ENCODE peak calls at places on chromosome 20, in six cellular contexts. One of them, this sample, is unnamed.

GRCh38 chr20:47699804-47700203 is 85.5 kb downstream of the SULF2 start:
- DNase-seq in fibroblast of villous mesenchyme: no peak
- DNase-seq in iPS-NIHi11: no peak
- DNase-seq in neuronal stem cell: no peak
- DNase-seq in occipital lobe: no peak
- DNase-seq in bronchial epithelial cell: no peak
- DNase-seq in this sample: no peak

GRCh38 chr20:40978761-40979160 is 49.9 kb upstream of the TOP1 start:
- DNase-seq in iPS-NIHi11: no peak
- DNase-seq in occipital lobe: no peak
- DNase-seq in bronchial epithelial cell: peak
- DNase-seq in fibroblast of villous mesenchyme: no peak
- DNase-seq in neuronal stem cell: no peak
- DNase-seq in this sample: no peak

GRCh38 chr20:9576695-9577094 is 62.3 kb downstream of the LAMP5 start:
- DNase-seq in bronchial epithelial cell: no peak
- DNase-seq in neuronal stem cell: no peak
- DNase-seq in fibroblast of villous mesenchyme: no peak
- DNase-seq in iPS-NIHi11: peak
- DNase-seq in occipital lobe: no peak
- DNase-seq in this sample: no peak

GRCh38 chr20:45036044-45036755 is 64.7 kb downstream of the KCNS1 start:
- DNase-seq in neuronal stem cell: no peak
- DNase-seq in iPS-NIHi11: no peak
- DNase-seq in fibroblast of villous mesenchyme: peak
- DNase-seq in occipital lobe: no peak
- DNase-seq in bronchial epithelial cell: peak
- DNase-seq in this sample: peak

GRCh38 chr20:8156603-8157079 is 24.6 kb downstream of the PLCB1 start:
- DNase-seq in bronchial epithelial cell: peak
- DNase-seq in neuronal stem cell: no peak
- DNase-seq in occipital lobe: no peak
- DNase-seq in fibroblast of villous mesenchyme: peak
- DNase-seq in iPS-NIHi11: no peak
- DNase-seq in this sample: peak

GRCh38 chr20:41497186-41497895 is 120.8 kb downstream of the CHD6 start:
- DNase-seq in occipital lobe: no peak
- DNase-seq in fibroblast of villous mesenchyme: peak
- DNase-seq in neuronal stem cell: no peak
- DNase-seq in bronchial epithelial cell: no peak
- DNase-seq in iPS-NIHi11: no peak
- DNase-seq in this sample: no peak

GRCh38 chr20:22243063-22243462 is 341.3 kb downstream of the FOXA2 start:
- DNase-seq in occipital lobe: no peak
- DNase-seq in iPS-NIHi11: no peak
- DNase-seq in fibroblast of villous mesenchyme: no peak
- DNase-seq in neuronal stem cell: no peak
- DNase-seq in bronchial epithelial cell: no peak
- DNase-seq in this sample: no peak

GRCh38 chr20:5545381-5545941 is 204.7 kb upstream of the SHLD1 start:
- DNase-seq in iPS-NIHi11: no peak
- DNase-seq in fibroblast of villous mesenchyme: no peak
- DNase-seq in bronchial epithelial cell: no peak
- DNase-seq in neuronal stem cell: no peak
- DNase-seq in occipital lobe: no peak
- DNase-seq in this sample: no peak

GRCh38 chr20:38017959-38018358 is 15.3 kb downstream of the TTI1 start:
- DNase-seq in bronchial epithelial cell: no peak
- DNase-seq in neuronal stem cell: no peak
- DNase-seq in fibroblast of villous mesenchyme: no peak
- DNase-seq in iPS-NIHi11: no peak
- DNase-seq in occipital lobe: no peak
- DNase-seq in this sample: no peak

GRCh38 chr20:62381202-62381797 is 5.6 kb upstream of the RPS21 start:
- DNase-seq in neuronal stem cell: no peak
- DNase-seq in bronchial epithelial cell: peak
- DNase-seq in occipital lobe: no peak
- DNase-seq in iPS-NIHi11: no peak
- DNase-seq in fibroblast of villous mesenchyme: peak
- DNase-seq in this sample: peak

GRCh38 chr20:10653593-10654288 is 20.1 kb downstream of the JAG1 start:
- DNase-seq in iPS-NIHi11: no peak
- DNase-seq in fibroblast of villous mesenchyme: peak
- DNase-seq in neuronal stem cell: no peak
- DNase-seq in bronchial epithelial cell: no peak
- DNase-seq in occipital lobe: no peak
- DNase-seq in this sample: peak

GRCh38 chr20:60105404-60105803 is 147.2 kb downstream of the CDH26 start:
- DNase-seq in iPS-NIHi11: no peak
- DNase-seq in occipital lobe: no peak
- DNase-seq in fibroblast of villous mesenchyme: no peak
- DNase-seq in neuronal stem cell: no peak
- DNase-seq in bronchial epithelial cell: no peak
- DNase-seq in this sample: no peak

GRCh38 chr20:3635346-3635745 is 27.9 kb downstream of the GFRA4 start:
- DNase-seq in fibroblast of villous mesenchyme: no peak
- DNase-seq in occipital lobe: no peak
- DNase-seq in iPS-NIHi11: no peak
- DNase-seq in neuronal stem cell: no peak
- DNase-seq in bronchial epithelial cell: no peak
- DNase-seq in this sample: no peak

GRCh38 chr20:19683168-19683567 is 74.9 kb upstream of the RIN2 start:
- DNase-seq in bronchial epithelial cell: no peak
- DNase-seq in fibroblast of villous mesenchyme: no peak
- DNase-seq in neuronal stem cell: no peak
- DNase-seq in occipital lobe: no peak
- DNase-seq in iPS-NIHi11: no peak
- DNase-seq in this sample: no peak

GRCh38 chr20:25025091-25025861 is 32.7 kb downstream of the ACSS1 start:
- DNase-seq in bronchial epithelial cell: no peak
- DNase-seq in neuronal stem cell: no peak
- DNase-seq in fibroblast of villous mesenchyme: no peak
- DNase-seq in occipital lobe: no peak
- DNase-seq in iPS-NIHi11: no peak
- DNase-seq in this sample: no peak

GRCh38 chr20:25173886-25174308 is 21.6 kb upstream of the ENTPD6 start:
- DNase-seq in occipital lobe: no peak
- DNase-seq in fibroblast of villous mesenchyme: no peak
- DNase-seq in bronchial epithelial cell: no peak
- DNase-seq in iPS-NIHi11: no peak
- DNase-seq in neuronal stem cell: no peak
- DNase-seq in this sample: peak

GRCh38 chr20:64152906-64153305 is 11.3 kb upstream of the MYT1 start:
- DNase-seq in bronchial epithelial cell: no peak
- DNase-seq in occipital lobe: no peak
- DNase-seq in fibroblast of villous mesenchyme: no peak
- DNase-seq in iPS-NIHi11: no peak
- DNase-seq in neuronal stem cell: no peak
- DNase-seq in this sample: no peak

GRCh38 chr20:25013478-25014380 is 21.2 kb upstream of the APMAP start:
- DNase-seq in bronchial epithelial cell: no peak
- DNase-seq in neuronal stem cell: no peak
- DNase-seq in iPS-NIHi11: no peak
- DNase-seq in occipital lobe: no peak
- DNase-seq in fibroblast of villous mesenchyme: no peak
- DNase-seq in this sample: no peak

GRCh38 chr20:59015812-59016711 is 3.2 kb upstream of the TUBB1 start:
- DNase-seq in bronchial epithelial cell: no peak
- DNase-seq in fibroblast of villous mesenchyme: no peak
- DNase-seq in neuronal stem cell: no peak
- DNase-seq in iPS-NIHi11: no peak
- DNase-seq in occipital lobe: no peak
- DNase-seq in this sample: no peak

GRCh38 chr20:44736170-44737021 is 9.3 kb upstream of the KCNK15 start:
- DNase-seq in occipital lobe: peak
- DNase-seq in fibroblast of villous mesenchyme: peak
- DNase-seq in neuronal stem cell: peak
- DNase-seq in iPS-NIHi11: peak
- DNase-seq in bronchial epithelial cell: peak
- DNase-seq in this sample: peak

GRCh38 chr20:38109657-38110524 is 55.2 kb downstream of the TGM2 start:
- DNase-seq in neuronal stem cell: no peak
- DNase-seq in bronchial epithelial cell: peak
- DNase-seq in iPS-NIHi11: no peak
- DNase-seq in fibroblast of villous mesenchyme: peak
- DNase-seq in occipital lobe: no peak
- DNase-seq in this sample: peak

GRCh38 chr20:48329676-48330644 is 497.8 kb downstream of the PREX1 start:
- DNase-seq in iPS-NIHi11: peak
- DNase-seq in occipital lobe: no peak
- DNase-seq in neuronal stem cell: no peak
- DNase-seq in bronchial epithelial cell: peak
- DNase-seq in fibroblast of villous mesenchyme: peak
- DNase-seq in this sample: no peak

GRCh38 chr20:5080384-5080877 is 39.3 kb downstream of the PCNA start:
- DNase-seq in occipital lobe: no peak
- DNase-seq in neuronal stem cell: no peak
- DNase-seq in bronchial epithelial cell: no peak
- DNase-seq in iPS-NIHi11: no peak
- DNase-seq in fibroblast of villous mesenchyme: peak
- DNase-seq in this sample: peak

GRCh38 chr20:59680852-59681251 is 76.5 kb downstream of the PHACTR3 start:
- DNase-seq in occipital lobe: no peak
- DNase-seq in fibroblast of villous mesenchyme: no peak
- DNase-seq in bronchial epithelial cell: no peak
- DNase-seq in iPS-NIHi11: no peak
- DNase-seq in neuronal stem cell: no peak
- DNase-seq in this sample: no peak

GRCh38 chr20:6705920-6706500 is 61.5 kb upstream of the BMP2 start:
- DNase-seq in iPS-NIHi11: no peak
- DNase-seq in neuronal stem cell: no peak
- DNase-seq in bronchial epithelial cell: no peak
- DNase-seq in occipital lobe: no peak
- DNase-seq in fibroblast of villous mesenchyme: peak
- DNase-seq in this sample: peak

GRCh38 chr20:59589051-59589450 is 15.3 kb upstream of the PHACTR3 start:
- DNase-seq in fibroblast of villous mesenchyme: no peak
- DNase-seq in neuronal stem cell: no peak
- DNase-seq in iPS-NIHi11: no peak
- DNase-seq in occipital lobe: no peak
- DNase-seq in bronchial epithelial cell: no peak
- DNase-seq in this sample: no peak

GRCh38 chr20:17643531-17644188 is 38.4 kb downstream of the RRBP1 start:
- DNase-seq in fibroblast of villous mesenchyme: no peak
- DNase-seq in bronchial epithelial cell: no peak
- DNase-seq in occipital lobe: no peak
- DNase-seq in iPS-NIHi11: no peak
- DNase-seq in neuronal stem cell: no peak
- DNase-seq in this sample: no peak

GRCh38 chr20:9705722-9706476 is 133.0 kb downstream of the PAK5 start:
- DNase-seq in iPS-NIHi11: no peak
- DNase-seq in neuronal stem cell: no peak
- DNase-seq in bronchial epithelial cell: no peak
- DNase-seq in fibroblast of villous mesenchyme: no peak
- DNase-seq in occipital lobe: no peak
- DNase-seq in this sample: no peak

GRCh38 chr20:18657575-18657974 is 69.7 kb downstream of the DTD1 start:
- DNase-seq in neuronal stem cell: no peak
- DNase-seq in iPS-NIHi11: no peak
- DNase-seq in occipital lobe: no peak
- DNase-seq in bronchial epithelial cell: peak
- DNase-seq in fibroblast of villous mesenchyme: no peak
- DNase-seq in this sample: peak

GRCh38 chr20:43415661-43416430 is 41.9 kb upstream of the SRSF6 start:
- DNase-seq in fibroblast of villous mesenchyme: no peak
- DNase-seq in iPS-NIHi11: no peak
- DNase-seq in neuronal stem cell: no peak
- DNase-seq in bronchial epithelial cell: no peak
- DNase-seq in occipital lobe: no peak
- DNase-seq in this sample: peak

GRCh38 chr20:4585104-4585753 is 136.5 kb upstream of the PRND start:
- DNase-seq in fibroblast of villous mesenchyme: peak
- DNase-seq in neuronal stem cell: no peak
- DNase-seq in occipital lobe: no peak
- DNase-seq in iPS-NIHi11: no peak
- DNase-seq in bronchial epithelial cell: peak
- DNase-seq in this sample: peak

This sample was measured in renal cortical epithelial cell.